ENCODE peak calls at places on chromosomes 2 and 18, in eight cellular contexts. O, W, D, M, P, S, U and E are unnamed samples.
A peak's percentile ranks its signal among the peaks of the same experiment; 100 is the strongest.

GRCh38 chr18:44725300-44726096 is 44.8 kb downstream of the SETBP1 start:
- DNase-seq in S (no peak), M (peak; percentile 87), D (peak; percentile 90), P (no peak), W (peak; percentile 61), O (no peak), U (no peak), E (peak; percentile 19)

GRCh38 chr18:33495278-33495677 is 54.8 kb upstream of the CCDC178 start:
- DNase-seq in M (no peak), D (peak; percentile 5), P (no peak), O (no peak), W (peak; percentile 81), S (no peak), U (no peak), E (no peak)

GRCh38 chr18:51135361-51135760 is 62.1 kb downstream of the MEX3C start:
- DNase-seq in U (no peak), S (no peak), O (no peak), W (peak; percentile 19), P (peak; percentile 87), M (no peak), D (peak; percentile 89), E (no peak)

GRCh38 chr2:18971628-18972027 is 382.3 kb upstream of the NT5C1B start:
- DNase-seq in M (no peak), O (no peak), W (no peak), P (no peak), S (no peak), U (no peak), D (peak; percentile 36), E (no peak)

GRCh38 chr2:119702918-119703401 is 24.0 kb downstream of the TMEM177 start:
- DNase-seq in M (peak; percentile 89), D (peak; percentile 81), O (no peak), W (peak; percentile 57), S (peak; percentile 58), P (no peak), U (peak; percentile 76), E (peak; percentile 57)

GRCh38 chr2:212940816-212941215 is 210.6 kb downstream of the IKZF2 start:
- DNase-seq in S (peak; percentile 15), U (peak; percentile 38), P (peak; percentile 59), W (peak; percentile 60), D (peak; percentile 43), O (no peak), M (no peak), E (no peak)

GRCh38 chr2:74333175-74333574 is 10.0 kb downstream of the SLC4A5 start:
- DNase-seq in S (no peak), O (no peak), W (peak; percentile 36), D (peak; percentile 67), U (no peak), M (no peak), P (no peak), E (no peak)

GRCh38 chr2:169077674-169078240 is 8.4 kb downstream of the DHRS9 start:
- DNase-seq in O (no peak), M (no peak), D (no peak), U (no peak), P (no peak), W (no peak), S (no peak), E (no peak)

GRCh38 chr2:216285641-216286156 is 86.6 kb downstream of the MARCHF4 start:
- DNase-seq in M (no peak), S (no peak), D (no peak), P (no peak), W (no peak), O (no peak), U (no peak), E (no peak)

GRCh38 chr2:64524604-64525322 is 635 bp downstream of the AFTPH start:
- DNase-seq in U (peak; percentile 48), D (peak; percentile 64), P (no peak), M (peak; percentile 23), O (no peak), W (peak; percentile 5), S (no peak), E (no peak)

GRCh38 chr2:211455225-211455841 is 898.9 kb downstream of the CPS1 start:
- DNase-seq in M (no peak), D (peak; percentile 58), W (peak; percentile 39), P (no peak), O (no peak), S (no peak), U (no peak), E (no peak)

GRCh38 chr2:238528953-238529781 is 102.4 kb downstream of the ASB1 start:
- DNase-seq in P (no peak), W (peak; percentile 71), M (peak; percentile 29), U (no peak), D (peak; percentile 66), S (no peak), O (no peak), E (no peak)

DNA sequence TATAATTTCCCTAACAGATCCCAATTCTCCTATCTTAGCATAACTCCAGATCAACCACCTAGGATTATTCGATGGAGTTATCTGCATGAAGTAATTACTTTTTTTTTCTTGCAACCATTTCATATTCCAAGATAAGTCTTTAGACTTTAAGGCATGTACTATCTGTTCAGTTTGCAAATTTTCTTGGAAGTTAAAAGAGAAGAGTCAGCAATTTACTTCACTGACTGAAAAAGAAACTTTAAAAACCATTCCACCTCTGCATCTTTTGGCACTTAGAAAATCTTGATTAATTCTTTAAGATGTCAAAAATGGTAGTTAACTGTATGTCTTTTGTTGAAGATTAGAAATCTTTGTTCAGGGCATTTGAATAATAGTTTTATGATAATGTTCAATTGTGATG is 830.5 kb upstream of the KLHL29 start:
- DNase-seq in O (no peak), U (no peak), P (no peak), M (no peak), S (no peak), W (no peak), D (no peak), E (no peak)
- H3K9me3 ChIP-seq in O (no peaks in the 10 kb centered on the region), U (no peaks in the 10 kb centered on the region), P (no peaks in the 10 kb centered on the region), M (no peaks in the 10 kb centered on the region), S (no peaks in the 10 kb centered on the region), W (no peaks in the 10 kb centered on the region), D (no peaks in the 10 kb centered on the region), E (no peaks in the 10 kb centered on the region)

DNA sequence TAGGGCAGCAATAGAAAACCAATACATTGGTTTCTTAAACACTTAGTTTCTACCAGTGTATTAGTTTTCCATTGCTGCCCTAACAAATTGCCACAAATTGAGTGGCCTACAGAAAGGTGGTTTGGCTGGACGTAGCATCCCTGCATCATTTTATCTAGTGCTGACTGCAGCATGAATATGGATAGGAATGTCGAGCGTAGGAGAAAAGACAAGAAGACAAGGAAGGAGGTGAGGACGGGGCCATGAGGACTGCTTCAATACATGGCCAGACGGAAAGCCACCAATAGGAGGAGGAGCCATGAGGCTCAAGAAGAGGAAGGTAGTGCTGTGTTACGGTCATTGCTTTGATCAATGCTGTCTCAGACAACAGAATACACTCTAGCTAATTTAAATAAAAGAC is 154.5 kb upstream of the NDUFV2 start:
- DNase-seq in S (no peak), W (no peak), U (no peak), D (peak; percentile 23), P (no peak), O (no peak), M (no peak), E (no peak)
- H3K4me3 ChIP-seq in S (no peak overlapping the region), W (no peak overlapping the region), U (no peak overlapping the region), D (peak overlapping the region; percentile 59), P (peak overlapping the region; percentile 69), O (no peak overlapping the region), M (no peak overlapping the region), E (no peak overlapping the region)

GRCh38 chr2:152500336-152500735 is 165.4 kb downstream of the FMNL2 start:
- DNase-seq in P (no peak), O (no peak), M (no peak), D (no peak), S (no peak), W (no peak), U (no peak), E (no peak)

GRCh38 chr2:152500777-152501176 is 165.8 kb downstream of the FMNL2 start:
- DNase-seq in P (no peak), W (no peak), D (no peak), O (no peak), M (no peak), U (no peak), S (peak; percentile 41), E (no peak)

GRCh38 chr2:152499921-152500320 is 164.9 kb downstream of the FMNL2 start:
- DNase-seq in S (no peak), M (no peak), U (no peak), P (no peak), W (peak; percentile 80), O (no peak), D (peak; percentile 49), E (no peak)

GRCh38 chr2:152499411-152499810 is 164.4 kb downstream of the FMNL2 start:
- DNase-seq in S (no peak), M (no peak), P (no peak), D (peak; percentile 22), U (no peak), W (no peak), O (no peak), E (no peak)

GRCh38 chr2:152497481-152498052 is 162.6 kb downstream of the FMNL2 start:
- DNase-seq in W (peak; percentile 37), M (no peak), U (peak; percentile 56), S (no peak), O (no peak), P (no peak), D (no peak), E (no peak)
- H3K27ac ChIP-seq in W (no peak overlapping the region), M (no peak overlapping the region), U (peak overlapping the region; percentile 39), S (no peak overlapping the region), O (no peak overlapping the region), P (no peak overlapping the region), D (no peak overlapping the region), E (no peak overlapping the region)

DNA sequence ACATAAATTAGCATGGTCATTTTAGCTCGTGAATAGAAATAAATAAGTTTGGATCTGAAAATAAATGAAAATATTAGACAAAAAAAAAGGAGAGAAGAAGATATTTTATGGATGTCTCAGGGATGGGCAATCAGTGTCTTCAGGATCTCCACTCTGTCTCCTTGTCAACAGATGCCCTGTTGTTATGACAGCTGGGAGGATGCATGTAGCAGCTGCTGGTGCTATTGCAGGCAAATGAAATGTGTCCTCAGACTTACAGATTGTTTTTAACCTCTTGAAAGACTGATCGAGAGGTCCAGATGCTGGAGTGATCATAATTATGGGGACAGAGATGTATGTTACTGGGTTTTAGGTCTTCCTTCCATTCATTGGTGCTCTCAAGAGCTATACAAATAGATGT is 24.7 kb upstream of the ARL4C start:
- DNase-seq in S (no peak), O (no peak), P (no peak), D (no peak), U (no peak), W (no peak), M (no peak), E (no peak)
- H3K9me3 ChIP-seq in S (peaks cover 19% of the 10 kb centered on the region), O (peaks cover 11% of the 10 kb centered on the region), P (no peaks in the 10 kb centered on the region), D (no peaks in the 10 kb centered on the region), U (no peaks in the 10 kb centered on the region), W (no peaks in the 10 kb centered on the region), M (no peaks in the 10 kb centered on the region), E (peaks cover 6% of the 10 kb centered on the region)

DNA sequence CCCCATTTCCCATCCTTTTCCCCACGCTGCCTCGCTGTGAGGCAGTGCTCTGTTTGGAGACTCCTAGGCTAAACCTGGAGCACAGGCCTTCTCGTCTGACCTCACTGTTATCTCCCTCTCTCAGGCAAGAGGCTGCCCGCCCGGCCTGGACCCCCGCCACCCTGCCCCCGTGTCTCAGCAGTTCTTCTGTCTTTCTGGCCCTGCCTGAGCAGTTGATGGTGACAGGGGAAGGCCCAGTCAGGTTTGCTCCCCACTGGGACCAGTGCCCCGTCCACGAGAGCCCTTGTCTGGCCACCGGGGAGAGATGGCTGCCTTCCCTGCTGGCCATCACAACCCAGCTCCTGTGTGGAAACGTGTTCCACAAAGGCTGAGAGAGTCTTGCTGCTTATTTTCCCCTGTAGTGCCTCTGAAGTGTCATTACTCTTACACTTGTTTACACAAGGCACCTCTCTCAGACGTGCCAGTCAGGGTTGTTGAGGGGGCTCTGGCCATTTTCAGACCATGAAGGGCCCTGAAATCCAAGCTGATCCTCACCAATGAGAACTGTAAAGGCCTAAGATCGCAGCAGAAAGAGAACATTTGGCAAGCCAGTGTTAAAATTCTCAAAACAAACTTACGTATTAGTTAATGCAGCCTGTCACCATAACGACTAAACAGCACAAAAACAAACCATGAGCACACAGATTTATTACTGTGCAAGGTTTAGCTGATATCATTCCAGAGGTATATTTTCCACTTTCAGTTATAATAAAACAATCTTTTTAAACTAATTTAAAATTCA is 210.8 kb downstream of the NDUFA10 start:
- DNase-seq in S (peak; percentile 15), P (no peak), D (peak; percentile 21), M (peak; percentile 61), O (peak; percentile 49), W (no peak), U (peak; percentile 44), E (no peak)
- H3K4me3 ChIP-seq in S (no peak overlapping the region), P (no peak overlapping the region), D (no peak overlapping the region), M (no peak overlapping the region), O (no peak overlapping the region), W (no peak overlapping the region), U (no peak overlapping the region), E (no peak overlapping the region)